ENCODE peak calls at places on chromosomes 3 and 15, in four cellular contexts. O is tibial nerve, A is foreskin keratinocyte, E is heart right ventricle. B is an unnamed sample.

GRCh38 chr3:47910777-47911440 is 105.3 kb downstream of the MAP4 start:
- DNase-seq in O (no peak), E (no peak), A (peak; percentile 67), B (no peak)

GRCh38 chr15:69082041-69082502 is 67.6 kb downstream of the NOX5 start:
- DNase-seq in O (peak; percentile 37), E (peak; percentile 52), A (no peak), B (no peak)

GRCh38 chr15:94234300-94234699 is 2.9 kb downstream of the MCTP2 start:
- DNase-seq in A (no peak), E (no peak), O (no peak), B (no peak)

GRCh38 chr3:124919756-124920155 is 14.8 kb downstream of the MUC13 start:
- DNase-seq in E (no peak), A (no peak), O (no peak), B (no peak)

GRCh38 chr15:63089260-63090043 is 32.2 kb upstream of the LACTB start:
- DNase-seq in A (no peak), O (peak; percentile 20), E (peak; percentile 58), B (no peak)

GRCh38 chr3:56052219-56052618 is 416.0 kb downstream of the ERC2 start:
- DNase-seq in O (no peak), E (no peak), A (no peak), B (no peak)

GRCh38 chr15:91383532-91383931 is 283.5 kb downstream of the SV2B start:
- DNase-seq in O (no peak), A (no peak), E (no peak), B (no peak)

GRCh38 chr15:70065006-70065722 is 32.6 kb downstream of the TLE3 start:
- DNase-seq in A (no peak), O (no peak), E (no peak), B (no peak)

GRCh38 chr15:60660290-60661051 is 181.5 kb upstream of the ICE2 start:
- DNase-seq in O (peak; percentile 63), A (peak; percentile 50), E (peak; percentile 49), B (peak; percentile 66)

GRCh38 chr15:70328137-70329115 is 230.7 kb upstream of the TLE3 start:
- DNase-seq in E (peak; percentile 64), O (peak; percentile 47), A (no peak), B (no peak)

GRCh38 chr3:161148832-161149475 is 43.8 kb upstream of the B3GALNT1 start:
- DNase-seq in E (no peak), O (no peak), A (no peak), B (no peak)

GRCh38 chr3:16828815-16829214 is 55.9 kb upstream of the PLCL2 start:
- DNase-seq in E (no peak), A (peak; percentile 11), O (no peak), B (no peak)

GRCh38 chr3:30266536-30266935 is 339.9 kb upstream of the TGFBR2 start:
- DNase-seq in A (no peak), O (no peak), E (no peak), B (no peak)

GRCh38 chr15:78950906-78951840 is 6.3 kb upstream of the CTSH start:
- DNase-seq in E (no peak), A (no peak), O (no peak), B (no peak)

GRCh38 chr3:169241928-169242751 is 421.4 kb downstream of the MECOM start:
- DNase-seq in A (no peak), E (peak; percentile 36), O (no peak), B (no peak)

GRCh38 chr15:48352474-48353072 is 21.3 kb downstream of the DUT start:
- DNase-seq in E (peak; percentile 29), O (peak; percentile 66), A (no peak), B (no peak)

GRCh38 chr3:79534732-79535131 is 233.1 kb downstream of the ROBO1 start:
- DNase-seq in E (no peak), O (no peak), A (peak; percentile 26), B (no peak)

DNA sequence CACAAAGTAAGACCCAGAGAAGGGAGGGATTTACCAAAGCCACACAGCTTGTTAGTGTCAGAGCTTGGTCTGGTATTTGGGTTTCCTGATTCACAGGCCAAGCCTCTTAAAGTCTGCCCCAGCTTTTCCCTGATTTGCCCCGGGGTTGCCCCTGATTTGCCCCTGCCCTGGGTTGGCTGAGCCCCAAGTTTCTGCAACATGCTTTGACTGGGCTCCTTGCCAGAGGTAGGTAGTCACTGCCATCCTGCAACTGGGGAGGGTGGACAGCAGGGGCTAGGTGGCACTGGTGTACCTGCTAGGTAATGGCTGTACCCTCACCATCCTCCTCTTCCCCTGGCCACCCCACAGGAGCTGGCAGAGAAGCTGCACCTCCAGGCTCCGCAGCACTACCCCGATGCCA is 2.5 kb downstream of the MPI start:
- DNase-seq in E (no peak), A (no peak), O (no peak), B (no peak)
- H3K27ac ChIP-seq in E (peak overlapping the region; percentile 75), A (no peak overlapping the region), O (no peak overlapping the region), B (no peak overlapping the region)

DNA sequence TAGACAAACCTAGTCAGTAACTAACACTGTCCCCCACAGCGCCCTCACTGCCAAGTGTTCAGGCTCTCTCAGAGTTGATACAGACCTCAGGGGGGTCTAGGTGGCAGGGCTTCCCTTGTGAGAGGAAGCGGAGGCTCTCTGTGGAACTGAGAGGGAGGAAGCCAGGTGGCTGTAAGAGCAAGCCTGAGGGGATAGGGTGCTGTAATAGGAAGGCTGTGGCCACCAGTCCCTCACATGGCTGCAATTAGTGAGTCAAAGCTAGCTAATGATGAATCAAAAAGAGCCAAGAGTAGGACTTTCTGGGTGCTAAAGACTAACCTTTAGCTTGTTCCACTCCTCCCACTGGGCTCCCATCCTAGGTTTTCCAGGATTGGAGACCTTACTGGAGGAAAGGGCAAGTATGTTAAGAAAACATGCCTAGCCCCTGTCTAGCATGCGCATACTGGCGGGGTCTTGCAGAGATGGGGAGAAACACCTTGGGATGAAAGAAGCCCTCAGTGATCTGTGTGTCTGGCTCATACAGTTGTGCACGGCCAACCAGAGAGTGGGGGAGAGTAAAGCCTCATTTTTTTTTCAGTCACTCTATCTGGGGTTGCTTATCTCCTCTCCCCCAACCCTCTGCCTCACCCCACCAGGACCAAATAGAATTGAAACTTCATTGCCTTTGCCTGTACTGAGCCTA is 13.3 kb upstream of the SOX2 start:
- DNase-seq in A (no peak), E (no peak), O (no peak), B (no peak)
- H3K4me1 ChIP-seq in A (peaks cover 10% of the 10 kb centered on the region), E (peaks cover 10% of the 10 kb centered on the region), O (peaks cover 7% of the 10 kb centered on the region), B (peaks cover 14% of the 10 kb centered on the region)

GRCh38 chr3:182603501-182603900 is 189.8 kb upstream of the ATP11B start:
- DNase-seq in A (no peak), O (no peak), E (no peak), B (no peak)
- H3K27ac ChIP-seq in A (no peak overlapping the region), O (no peak overlapping the region), E (no peak overlapping the region), B (no peak overlapping the region)

DNA sequence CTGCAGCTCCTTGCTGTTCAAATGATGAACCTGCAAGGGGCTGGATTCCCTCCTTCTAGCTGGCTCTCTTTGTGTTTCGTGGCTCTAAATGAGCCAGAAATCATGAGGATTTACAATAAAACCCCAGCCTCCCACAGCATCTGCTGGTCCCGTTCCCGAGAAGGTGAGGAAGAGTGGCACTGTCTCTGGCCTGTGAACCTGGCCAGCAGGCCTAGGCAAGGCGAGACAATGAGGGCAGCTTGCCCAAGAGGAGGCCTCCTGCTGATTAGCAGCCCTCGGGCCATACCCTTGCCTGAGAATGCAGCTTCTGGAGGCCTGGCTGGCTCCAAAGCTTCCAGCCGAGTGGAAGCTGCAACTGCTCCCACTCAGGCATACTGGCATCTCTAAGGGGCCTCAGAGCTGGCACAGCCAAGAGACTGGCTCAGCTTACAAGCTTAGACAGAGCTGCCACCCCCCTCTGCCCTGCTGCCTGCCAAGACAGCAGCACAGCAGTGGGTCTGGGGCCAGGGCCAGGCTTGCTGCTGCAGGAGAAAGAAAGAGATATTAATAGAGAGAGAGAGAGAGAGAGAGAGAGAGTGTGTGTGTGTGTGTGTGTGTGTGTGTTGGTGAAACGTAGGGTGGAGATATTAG is 76.5 kb downstream of the HMG20A start:
- DNase-seq in E (peak; percentile 84), A (no peak), O (peak; percentile 24), B (no peak)
- H3K4me1 ChIP-seq in E (peaks cover 44% of the 10 kb centered on the region), A (peaks cover 10% of the 10 kb centered on the region), O (peaks cover 39% of the 10 kb centered on the region), B (peaks cover 5% of the 10 kb centered on the region)

DNA sequence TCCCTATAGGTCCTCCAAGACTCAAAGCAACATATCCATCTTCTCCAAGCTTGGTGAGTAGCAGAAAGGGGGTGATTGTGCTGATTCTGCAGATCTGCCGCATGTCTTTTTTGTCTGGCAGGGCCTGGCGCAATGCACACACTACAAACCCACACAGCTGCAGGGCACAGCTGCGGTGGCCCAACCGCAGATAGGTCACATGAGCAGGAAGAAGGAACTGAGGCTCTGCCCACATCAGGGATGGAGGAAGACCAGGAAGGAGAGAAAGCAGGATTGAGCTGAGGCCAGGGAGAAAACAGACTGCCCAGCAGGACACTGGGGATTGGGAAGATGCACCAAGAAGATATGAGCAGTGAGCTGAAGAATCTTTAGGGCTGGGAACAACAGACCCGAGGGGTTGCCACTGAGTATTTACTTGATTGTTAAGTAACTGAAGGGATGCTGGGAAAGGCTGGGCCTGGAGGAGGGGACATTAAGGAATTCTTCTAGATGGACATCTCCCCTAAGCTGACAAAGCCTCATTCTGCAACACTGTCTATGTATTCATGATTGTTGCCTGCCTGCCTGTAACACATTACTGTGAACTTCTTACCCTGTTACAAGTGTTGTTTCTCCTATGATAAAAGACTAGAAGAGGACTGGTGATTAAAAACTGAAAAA is 126.7 kb downstream of the MYLK start:
- DNase-seq in O (peak; percentile 34), A (no peak), E (peak; percentile 30), B (no peak)
- H3K27ac ChIP-seq in O (no peak overlapping the region), A (no peak overlapping the region), E (no peak overlapping the region), B (peak overlapping the region; percentile 76)

GRCh38 chr3:13188380-13188779 is 115.2 kb upstream of the IQSEC1 start:
- DNase-seq in E (no peak), A (no peak), O (no peak), B (no peak)

GRCh38 chr3:13190376-13190762 is 117.1 kb upstream of the IQSEC1 start:
- DNase-seq in A (no peak), E (no peak), O (no peak), B (no peak)

GRCh38 chr3:13189639-13190375 is 116.6 kb upstream of the IQSEC1 start:
- DNase-seq in E (no peak), O (no peak), A (peak; percentile 4), B (no peak)

GRCh38 chr3:13187593-13187992 is 114.4 kb upstream of the IQSEC1 start:
- DNase-seq in O (no peak), A (no peak), E (no peak), B (no peak)

GRCh38 chr3:13188975-13189374 is 115.7 kb upstream of the IQSEC1 start:
- DNase-seq in E (no peak), O (no peak), A (no peak), B (no peak)
- H3K4me1 ChIP-seq in E (no peaks in the 10 kb centered on the region), O (no peaks in the 10 kb centered on the region), A (no peaks in the 10 kb centered on the region), B (no peaks in the 10 kb centered on the region)

DNA sequence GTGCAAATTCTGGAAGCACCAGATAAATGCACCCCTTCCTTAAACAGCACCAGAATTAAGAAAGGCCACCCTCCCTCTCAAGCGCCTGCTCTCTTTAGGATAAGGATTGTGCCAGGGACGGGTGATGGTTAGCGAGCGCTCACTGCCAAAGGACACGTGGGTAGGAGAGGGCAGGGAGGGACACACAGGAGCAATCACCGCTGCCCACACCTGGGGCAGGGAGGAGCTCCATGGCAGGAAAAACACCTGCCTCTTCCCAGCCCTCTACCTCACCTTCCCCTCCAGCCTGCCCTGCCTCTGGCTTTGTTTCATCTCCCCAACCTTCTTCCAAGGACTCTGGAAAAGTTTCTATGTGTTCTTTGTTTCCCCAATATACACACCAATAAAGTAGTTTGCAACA is 7.3 kb upstream of the SPATA12 start:
- DNase-seq in E (no peak), A (no peak), O (no peak), B (no peak)
- H3K27ac ChIP-seq in E (no peak overlapping the region), A (no peak overlapping the region), O (no peak overlapping the region), B (no peak overlapping the region)

GRCh38 chr15:74387141-74387541 is 19.7 kb upstream of the CYP11A1 start:
- DNase-seq in A (no peak), O (no peak), E (no peak), B (no peak)
- H3K4me1 ChIP-seq in A (peaks cover 37% of the 10 kb centered on the region), O (peaks cover 6% of the 10 kb centered on the region), E (peaks cover 28% of the 10 kb centered on the region), B (peaks cover 5% of the 10 kb centered on the region)